ENCODE peak calls at places on chromosome 15, in nine cellular contexts. W is epithelial cell of proximal tubule, L is B cell, Z is adrenal gland, J is H9, Q is left kidney, D is A549, A is PC-3, N is fibroblast of lung. G is an unnamed sample.

GRCh38 chr15:98292442-98293240 is 332.1 kb downstream of the ARRDC4 start:
- DNase-seq in A (peak), L (no peak), D (peak), N (peak), Q (peak), Z (peak), J (peak), W (no peak), G (peak)

GRCh38 chr15:101286471-101287114 is 8.5 kb downstream of the SNRPA1 start:
- DNase-seq in Z (no peak), J (no peak), Q (no peak), A (no peak), D (no peak), L (no peak), W (no peak), N (no peak), G (no peak)

GRCh38 chr15:31326729-31327673 is at the start of gene KLF13:
- DNase-seq in A (peak), N (peak), L (peak), D (peak), Z (peak), J (no peak), W (no peak), Q (no peak), G (peak)

GRCh38 chr15:90540768-90541167 is 11.0 kb downstream of the CRTC3 start:
- DNase-seq in D (no peak), Z (no peak), J (no peak), Q (no peak), W (no peak), L (no peak), N (no peak), A (no peak), G (no peak)

GRCh38 chr15:52678036-52678467 is 1.1 kb downstream of the ATOSA start:
- DNase-seq in A (peak), Z (peak), W (no peak), N (peak), J (peak), L (peak), D (peak), Q (peak), G (peak)

GRCh38 chr15:65887565-65887964 is 18.3 kb downstream of the RAB11A start:
- DNase-seq in J (no peak), A (no peak), L (no peak), D (no peak), Z (no peak), Q (no peak), N (no peak), W (no peak), G (no peak)

GRCh38 chr15:67405208-67406191 is 115.4 kb upstream of the C15orf61 start:
- DNase-seq in Q (no peak), J (no peak), D (peak), W (no peak), Z (peak), A (peak), L (no peak), N (peak), G (no peak)

GRCh38 chr15:34890424-34890823 is 79.1 kb downstream of the AQR start:
- DNase-seq in Q (no peak), L (no peak), W (no peak), D (no peak), A (no peak), N (peak), J (no peak), Z (no peak), G (no peak)

GRCh38 chr15:76340802-76341365 is 4.3 kb downstream of the ISL2 start:
- DNase-seq in Q (peak), L (peak), Z (no peak), A (no peak), W (no peak), D (no peak), J (peak), N (no peak), G (peak)

GRCh38 chr15:80173022-80173759 is 20.4 kb downstream of the FAH start:
- DNase-seq in L (peak), W (no peak), N (peak), J (peak), Z (peak), D (peak), A (peak), Q (peak), G (peak)

GRCh38 chr15:73777741-73778140 is 24.6 kb upstream of the INSYN1 start:
- DNase-seq in N (no peak), J (no peak), Q (no peak), A (no peak), Z (no peak), W (no peak), D (no peak), L (no peak), G (no peak)

GRCh38 chr15:58221591-58222241 is 83.5 kb downstream of the AQP9 start:
- DNase-seq in A (peak), Q (no peak), N (peak), L (no peak), D (peak), W (no peak), J (peak), Z (peak), G (no peak)

GRCh38 chr15:100779331-100780207 is 100.1 kb upstream of the ALDH1A3 start:
- DNase-seq in Z (no peak), N (no peak), W (no peak), J (no peak), D (no peak), Q (no peak), A (no peak), L (no peak), G (no peak)

GRCh38 chr15:39022532-39023305 is 458.1 kb upstream of the RASGRP1 start:
- DNase-seq in N (no peak), L (no peak), Z (no peak), A (no peak), D (no peak), W (no peak), Q (no peak), J (no peak), G (no peak)

GRCh38 chr15:40921949-40922607 is 7.1 kb upstream of the DLL4 start:
- DNase-seq in N (no peak), W (no peak), Z (no peak), D (no peak), L (no peak), A (no peak), Q (no peak), J (no peak), G (no peak)

GRCh38 chr15:52318729-52319500 is 23.3 kb upstream of the MYO5C start:
- DNase-seq in N (no peak), Z (peak), Q (no peak), W (peak), L (no peak), A (no peak), D (no peak), J (no peak), G (peak)

GRCh38 chr15:84398763-84399701 is 163.5 kb downstream of the GOLGA6L4 start:
- DNase-seq in Z (no peak), Q (no peak), D (no peak), N (no peak), A (no peak), L (peak), W (no peak), J (peak), G (peak)

GRCh38 chr15:78177447-78177873 is 28.3 kb downstream of the IDH3A start:
- DNase-seq in Z (peak), N (peak), L (no peak), Q (peak), W (no peak), D (peak), A (peak), J (peak), G (peak)

GRCh38 chr15:89399390-89400120 is 64.9 kb upstream of the POLG start:
- DNase-seq in N (no peak), W (no peak), L (peak), J (peak), A (peak), D (peak), Q (peak), Z (no peak), G (no peak)

GRCh38 chr15:96565266-96565665 is 234.8 kb downstream of the NR2F2 start:
- DNase-seq in N (no peak), D (no peak), W (no peak), Q (no peak), J (no peak), A (no peak), Z (no peak), L (no peak), G (no peak)

GRCh38 chr15:63598467-63599400 is 1.5 kb downstream of the FBXL22 start:
- DNase-seq in A (no peak), Q (peak), J (no peak), N (peak), D (no peak), Z (no peak), L (no peak), W (no peak), G (no peak)

GRCh38 chr15:83106994-83107840 is at the start of gene TM6SF1:
- DNase-seq in D (no peak), N (no peak), Q (peak), W (no peak), J (peak), Z (no peak), A (no peak), L (no peak), G (peak)

GRCh38 chr15:38868326-38869114 is 303.9 kb upstream of the RASGRP1 start:
- DNase-seq in N (peak), D (peak), J (no peak), W (peak), Q (no peak), Z (peak), A (peak), L (no peak), G (peak)

GRCh38 chr15:90839187-90840071 is 29.0 kb upstream of the FURIN start:
- DNase-seq in A (no peak), Q (peak), L (no peak), Z (no peak), N (no peak), W (no peak), D (no peak), J (peak), G (no peak)

GRCh38 chr15:82176528-82176927 is 86.0 kb downstream of the EFL1 start:
- DNase-seq in J (no peak), Q (no peak), N (no peak), W (no peak), D (no peak), Z (no peak), L (no peak), A (no peak), G (no peak)

G was measured in left ventricle myocardium superior.